ENCODE peak calls at places on chromosomes 12 and 14, in four cellular contexts. H, C, Q and P are unnamed samples.

GRCh38 chr12:59080101-59080500 is 159.8 kb upstream of the LRIG3 start:
- DNase-seq in H (no peak), C (no peak), Q (no peak), P (no peak)

GRCh38 chr12:7205091-7205490 is 15.6 kb downstream of the PEX5 start:
- DNase-seq in H (no peak), C (no peak), Q (no peak), P (no peak)

GRCh38 chr12:2691001-2691339 is 103.8 kb upstream of the FKBP4 start:
- DNase-seq in H (peak; percentile 31), C (peak; percentile 56), Q (no peak), P (no peak)

GRCh38 chr12:9869307-9870161 is at the start of gene CLEC2B:
- DNase-seq in H (peak; percentile 91), C (peak; percentile 16), Q (no peak), P (no peak)

GRCh38 chr12:740921-741320 is 11.5 kb upstream of the WNK1 start:
- DNase-seq in H (no peak), C (no peak), Q (no peak), P (no peak)

GRCh38 chr12:88453323-88453722 is 126.9 kb downstream of the KITLG start:
- DNase-seq in H (peak; percentile 41), C (no peak), Q (no peak), P (no peak)

GRCh38 chr12:50174971-50175715 is 8.0 kb upstream of the CERS5 start:
- DNase-seq in H (peak; percentile 89), C (peak; percentile 58), Q (peak; percentile 68), P (peak; percentile 72)

GRCh38 chr14:106872619-106873446 is 1346.5 kb downstream of the TMEM121 start:
- DNase-seq in H (no peak), C (peak; percentile 80), Q (peak; percentile 98), P (peak; percentile 77)

GRCh38 chr12:62703011-62703380 is 232.0 kb downstream of the PPM1H start:
- DNase-seq in H (no peak), C (peak; percentile 85), Q (no peak), P (no peak)